ENCODE peak calls at places on chromosomes 2 and 18, in seven cellular contexts. T, Z, H, U, S, K and Y are unnamed samples.

GRCh38 chr18:36328916-36329315 is 31.4 kb downstream of the FHOD3 start:
- DNase-seq in T (no peak), Z (no peak), H (no peak), U (no peak), S (no peak), K (no peak), Y (no peak)

GRCh38 chr2:186848873-186849578 is at the start of gene ZSWIM2:
- DNase-seq in T (peak), Z (no peak), H (no peak), U (no peak), S (peak), K (peak), Y (no peak)

GRCh38 chr2:96249654-96250053 is 16.1 kb downstream of the TMEM127 start:
- DNase-seq in T (no peak), Z (no peak), H (no peak), U (no peak), S (peak), K (no peak), Y (no peak)

GRCh38 chr2:158723921-158724802 is 71.0 kb upstream of the DAPL1 start:
- DNase-seq in T (peak), Z (peak), H (no peak), U (peak), S (no peak), K (peak), Y (peak)

GRCh38 chr2:171522057-171522803 is at the start of gene CYBRD1:
- DNase-seq in T (no peak), Z (peak), H (no peak), U (no peak), S (peak), K (no peak), Y (no peak)

GRCh38 chr2:150882751-150883520 is 378.7 kb downstream of the RBM43 start:
- DNase-seq in T (no peak), Z (no peak), H (no peak), U (no peak), S (no peak), K (no peak), Y (no peak)

GRCh38 chr2:230130668-230131364 is 62.1 kb upstream of the SLC16A14 start:
- DNase-seq in T (peak), Z (no peak), H (no peak), U (peak), S (no peak), K (no peak), Y (peak)

GRCh38 chr2:64609229-64609994 is 44.3 kb downstream of the SERTAD2 start:
- DNase-seq in T (no peak), Z (peak), H (no peak), U (no peak), S (peak), K (no peak), Y (no peak)

GRCh38 chr18:3511980-3512379 is 62.0 kb downstream of the TGIF1 start:
- DNase-seq in T (no peak), Z (no peak), H (no peak), U (no peak), S (peak), K (no peak), Y (no peak)

GRCh38 chr18:64134044-64134757 is 14.7 kb downstream of the LINC00305 start:
- DNase-seq in T (no peak), Z (no peak), H (no peak), U (no peak), S (no peak), K (peak), Y (no peak)

GRCh38 chr2:232537499-232537898 is 2.0 kb upstream of the CHRNG start:
- DNase-seq in T (no peak), Z (no peak), H (no peak), U (no peak), S (no peak), K (no peak), Y (no peak)

GRCh38 chr2:120982598-120982997 is 246.9 kb downstream of the GLI2 start:
- DNase-seq in T (no peak), Z (no peak), H (no peak), U (no peak), S (no peak), K (no peak), Y (no peak)

GRCh38 chr2:96679843-96680242 is 37.3 kb downstream of the FER1L5 start:
- DNase-seq in T (no peak), Z (no peak), H (no peak), U (no peak), S (no peak), K (no peak), Y (no peak)

GRCh38 chr2:24489465-24489864 is 1.6 kb upstream of the NCOA1 start:
- DNase-seq in T (no peak), Z (no peak), H (no peak), U (no peak), S (no peak), K (no peak), Y (no peak)
- H3K27ac ChIP-seq in T (no peak), Z (peak), H (no peak), U (no peak), S (no peak), K (no peak), Y (peak)

GRCh38 chr2:130727286-130727924 is 1.5 kb upstream of the GPR148 start:
- DNase-seq in T (no peak), Z (peak), H (peak), U (peak), S (peak), K (peak), Y (no peak)
- TF ChIP-seq CTCF in T (no peak), Z (peak), H (peak), U (no peak), S (no peak), K (no peak), Y (no peak)

GRCh38 chr2:238294046-238294392 is 5.6 kb upstream of the PER2 start:
- DNase-seq in T (no peak), Z (no peak), H (no peak), U (no peak), S (no peak), K (no peak), Y (no peak)

GRCh38 chr2:238291550-238292281 is 3.3 kb upstream of the PER2 start:
- DNase-seq in T (no peak), Z (no peak), H (no peak), U (no peak), S (no peak), K (no peak), Y (no peak)

GRCh38 chr2:238296638-238297457 is 8.4 kb upstream of the PER2 start:
- DNase-seq in T (no peak), Z (no peak), H (no peak), U (no peak), S (no peak), K (no peak), Y (no peak)

GRCh38 chr2:238295144-238296112 is 7.0 kb upstream of the PER2 start:
- DNase-seq in T (no peak), Z (no peak), H (no peak), U (no peak), S (no peak), K (no peak), Y (no peak)

GRCh38 chr2:238294393-238295143 is 6.2 kb upstream of the PER2 start:
- DNase-seq in T (peak), Z (no peak), H (no peak), U (no peak), S (no peak), K (no peak), Y (no peak)
- TF ChIP-seq SIN3A in T (no peak), Z (no peak), H (no peak), U (no peak), S (no peak), K (no peak), Y (no peak)

GRCh38 chr2:9703085-9703641 is 72.4 kb upstream of the YWHAQ start:
- DNase-seq in T (peak), Z (no peak), H (no peak), U (peak), S (no peak), K (no peak), Y (peak)
- H3K27ac ChIP-seq in T (no peak), Z (peak), H (no peak), U (no peak), S (peak), K (no peak), Y (no peak)

GRCh38 chr2:18551623-18552022 is 8.8 kb downstream of the RDH14 start:
- DNase-seq in T (no peak), Z (no peak), H (no peak), U (no peak), S (peak), K (no peak), Y (no peak)
- TF ChIP-seq CTCF in T (no peak), Z (no peak), H (no peak), U (no peak), S (no peak), K (no peak), Y (no peak)

GRCh38 chr2:73892631-73893329 is at the start of gene ACTG2:
- DNase-seq in T (no peak), Z (no peak), H (no peak), U (no peak), S (no peak), K (no peak), Y (no peak)
- TF ChIP-seq SIN3A in T (no peak), Z (no peak), H (no peak), U (no peak), S (no peak), K (no peak), Y (no peak)

GRCh38 chr2:237164474-237165047 is 78.9 kb downstream of the COPS8 start:
- DNase-seq in T (no peak), Z (no peak), H (no peak), U (no peak), S (no peak), K (no peak), Y (no peak)
- H3K27ac ChIP-seq in T (no peak), Z (no peak), H (no peak), U (no peak), S (no peak), K (no peak), Y (peak)

DNA sequence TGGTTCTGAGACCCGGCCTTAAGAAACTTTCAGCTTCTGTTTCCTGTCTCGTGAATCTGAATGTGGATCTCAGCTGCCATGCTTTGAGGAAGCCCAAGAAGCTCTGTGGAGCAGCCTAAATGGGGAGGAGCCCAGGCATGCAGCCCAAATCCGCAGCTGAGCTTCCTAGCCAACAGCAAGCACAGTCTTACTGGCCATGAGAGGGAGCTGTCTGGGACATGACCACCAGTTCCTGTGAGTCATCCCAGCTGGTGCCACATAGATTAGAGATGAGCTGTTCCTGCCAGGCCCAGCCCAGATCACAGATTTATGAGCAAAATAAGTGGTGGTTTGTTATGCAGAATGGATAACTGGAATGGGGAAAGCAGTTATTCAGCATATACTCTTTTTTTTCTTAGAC is 224.4 kb upstream of the APCDD1 start:
- DNase-seq in T (peak), Z (no peak), H (no peak), U (peak), S (no peak), K (peak), Y (no peak)
- TF ChIP-seq CTCF in T (no peak), Z (peak), H (no peak), U (peak), S (peak), K (peak), Y (no peak)

GRCh38 chr2:11869423-11869991 is 123.1 kb downstream of the LPIN1 start:
- DNase-seq in T (no peak), Z (no peak), H (no peak), U (no peak), S (no peak), K (no peak), Y (no peak)
- TF ChIP-seq SIN3A in T (no peak), Z (no peak), H (no peak), U (no peak), S (no peak), K (no peak), Y (no peak)